ENCODE peak calls at places on chromosomes 16 and 17, in six cellular contexts. J, P, C, Q, G and V are unnamed samples.

GRCh38 chr16:83971165-83972130 is 3.4 kb downstream of the NECAB2 start:
- DNase-seq in Q (no peak), J (no peak), G (no peak), P (no peak), C (no peak), V (no peak)

GRCh38 chr17:49001671-49002070 is 4.5 kb downstream of the IGF2BP1 start:
- DNase-seq in Q (no peak), P (no peak), J (no peak), C (no peak), G (no peak), V (peak)

GRCh38 chr17:77363821-77364361 is 223.1 kb downstream of the SEC14L1 start:
- DNase-seq in G (no peak), P (no peak), J (no peak), C (peak), Q (no peak), V (peak)

GRCh38 chr17:78450696-78451344 is 72.4 kb downstream of the PGS1 start:
- DNase-seq in P (no peak), Q (no peak), C (no peak), G (no peak), J (no peak), V (no peak)

GRCh38 chr17:11950771-11951519 is 46.3 kb downstream of the ZNF18 start:
- DNase-seq in C (peak), G (no peak), P (no peak), J (no peak), Q (no peak), V (no peak)

GRCh38 chr17:49016775-49017463 is 19.7 kb downstream of the IGF2BP1 start:
- DNase-seq in G (no peak), J (no peak), C (peak), P (no peak), Q (peak), V (peak)

GRCh38 chr17:35740997-35741931 is 9.8 kb downstream of the RASL10B start:
- DNase-seq in C (no peak), G (no peak), P (no peak), J (no peak), Q (no peak), V (no peak)

GRCh38 chr16:89779917-89780316 is 36.5 kb downstream of the FANCA start:
- DNase-seq in C (no peak), Q (no peak), J (no peak), G (no peak), P (no peak), V (no peak)

GRCh38 chr17:3865166-3865565 is 19.1 kb upstream of the NCBP3 start:
- DNase-seq in G (peak), Q (no peak), P (no peak), C (peak), J (no peak), V (peak)

GRCh38 chr16:3785413-3785812 is 68.1 kb upstream of the TRAP1 start:
- DNase-seq in Q (no peak), J (no peak), G (no peak), C (no peak), P (no peak), V (no peak)

GRCh38 chr16:50323335-50324011 is 45.3 kb downstream of the BRD7 start:
- DNase-seq in P (peak), J (no peak), G (no peak), Q (no peak), C (peak), V (peak)

GRCh38 chr17:10019941-10020403 is 114.9 kb upstream of the RCVRN start:
- DNase-seq in J (no peak), C (no peak), Q (no peak), P (no peak), G (no peak), V (no peak)

GRCh38 chr17:51260960-51261958 is 913 bp downstream of the UTP18 start:
- DNase-seq in Q (no peak), C (peak), J (peak), G (peak), P (peak), V (peak)

GRCh38 chr17:77716289-77716929 is 242.1 kb upstream of the TNRC6C start:
- DNase-seq in G (no peak), C (peak), J (no peak), P (no peak), Q (no peak), V (no peak)

GRCh38 chr16:10736926-10737625 is 6.6 kb upstream of the NUBP1 start:
- DNase-seq in Q (peak), C (peak), G (peak), J (peak), P (peak), V (peak)

GRCh38 chr16:28189237-28189636 is 22.5 kb downstream of the XPO6 start:
- DNase-seq in P (no peak), G (no peak), J (no peak), C (no peak), Q (no peak), V (no peak)

GRCh38 chr16:81498351-81498750 is 53.7 kb downstream of the CMIP start:
- DNase-seq in P (no peak), Q (no peak), C (no peak), G (no peak), J (no peak), V (no peak)

GRCh38 chr16:4290236-4290830 is 17.5 kb upstream of the TFAP4 start:
- DNase-seq in Q (no peak), J (no peak), C (peak), G (no peak), P (no peak), V (peak)

GRCh38 chr16:29198731-29199521 is 207.6 kb downstream of the NPIPB11 start:
- DNase-seq in Q (no peak), C (peak), G (no peak), J (no peak), P (no peak), V (peak)

GRCh38 chr17:55301521-55302406 is 37.0 kb downstream of the HLF start:
- DNase-seq in P (no peak), G (no peak), Q (no peak), J (no peak), C (peak), V (no peak)

GRCh38 chr17:1710807-1711553 is 803 bp upstream of the TLCD2 start:
- DNase-seq in P (no peak), J (no peak), Q (no peak), G (no peak), C (no peak), V (no peak)

GRCh38 chr17:29569245-29569950 is 897 bp downstream of the TP53I13 start:
- DNase-seq in J (no peak), G (no peak), C (no peak), Q (no peak), P (no peak), V (peak)

GRCh38 chr17:8289103-8289397 is 580 bp downstream of the RANGRF start:
- DNase-seq in C (no peak), G (no peak), J (peak), Q (no peak), P (no peak), V (peak)

GRCh38 chr16:17225551-17225950 is 245.2 kb downstream of the XYLT1 start:
- DNase-seq in C (no peak), P (no peak), J (no peak), G (no peak), Q (no peak), V (no peak)

GRCh38 chr16:11094075-11094593 is 149.8 kb downstream of the CLEC16A start:
- DNase-seq in C (peak), J (no peak), Q (peak), P (peak), G (no peak), V (no peak)

GRCh38 chr17:81832608-81833159 is 407 bp downstream of the MCRIP1 start:
- DNase-seq in G (no peak), C (no peak), Q (no peak), J (peak), P (peak), V (no peak)

GRCh38 chr17:32626371-32626770 is 139.6 kb downstream of the CDK5R1 start:
- DNase-seq in G (no peak), C (no peak), Q (no peak), P (no peak), J (no peak), V (no peak)

GRCh38 chr17:38460082-38460715 is 31.9 kb downstream of the ARHGAP23 start:
- DNase-seq in C (no peak), G (no peak), J (no peak), Q (no peak), P (no peak), V (no peak)

GRCh38 chr17:63626551-63627228 is 4.5 kb downstream of the MAP3K3 start:
- DNase-seq in Q (no peak), G (no peak), P (no peak), C (peak), J (no peak), V (no peak)

GRCh38 chr16:2335286-2335895 is 5.1 kb downstream of the ABCA3 start:
- DNase-seq in C (no peak), G (no peak), P (no peak), J (no peak), Q (no peak), V (peak)